ENCODE peak calls at places on chromosomes 5 and 9, in ten cellular contexts. One of them, this sample, is unnamed.

GRCh38 chr5:74017786-74018211 is 391.8 kb downstream of the ARHGEF28 start:
- DNase-seq in pancreas: no peak
- DNase-seq in PC-3: peak; percentile 82
- DNase-seq in choroid plexus epithelial cell: peak; percentile 32
- DNase-seq in psoas muscle: no peak
- DNase-seq in GM23338: no peak
- DNase-seq in GM12878: no peak
- DNase-seq in hepatocyte: peak; percentile 42
- DNase-seq in colonic mucosa: no peak
- DNase-seq in esophagus squamous epithelium: no peak
- DNase-seq in this sample: no peak

GRCh38 chr9:98558575-98558974 is 150.2 kb downstream of the GABBR2 start:
- DNase-seq in choroid plexus epithelial cell: no peak
- DNase-seq in psoas muscle: no peak
- DNase-seq in esophagus squamous epithelium: no peak
- DNase-seq in GM12878: no peak
- DNase-seq in GM23338: no peak
- DNase-seq in colonic mucosa: peak; percentile 4
- DNase-seq in pancreas: no peak
- DNase-seq in hepatocyte: no peak
- DNase-seq in PC-3: no peak
- DNase-seq in this sample: no peak

GRCh38 chr9:116800885-116801284 is 113.8 kb downstream of the TRIM32 start:
- DNase-seq in GM23338: peak; percentile 80
- DNase-seq in colonic mucosa: no peak
- DNase-seq in esophagus squamous epithelium: no peak
- DNase-seq in pancreas: no peak
- DNase-seq in PC-3: no peak
- DNase-seq in psoas muscle: no peak
- DNase-seq in hepatocyte: no peak
- DNase-seq in choroid plexus epithelial cell: no peak
- DNase-seq in GM12878: no peak
- DNase-seq in this sample: no peak

GRCh38 chr5:71932649-71933338 is 174.5 kb upstream of the MAP1B start:
- DNase-seq in PC-3: peak; percentile 80
- DNase-seq in choroid plexus epithelial cell: peak; percentile 70
- DNase-seq in GM12878: no peak
- DNase-seq in colonic mucosa: peak; percentile 70
- DNase-seq in GM23338: peak; percentile 75
- DNase-seq in pancreas: no peak
- DNase-seq in esophagus squamous epithelium: no peak
- DNase-seq in hepatocyte: peak; percentile 69
- DNase-seq in psoas muscle: peak; percentile 69
- DNase-seq in this sample: no peak

GRCh38 chr5:172777381-172778222 is 6.6 kb upstream of the DUSP1 start:
- DNase-seq in pancreas: no peak
- DNase-seq in GM23338: no peak
- DNase-seq in hepatocyte: peak; percentile 90
- DNase-seq in PC-3: peak; percentile 94
- DNase-seq in GM12878: no peak
- DNase-seq in colonic mucosa: peak; percentile 93
- DNase-seq in psoas muscle: peak; percentile 96
- DNase-seq in choroid plexus epithelial cell: peak; percentile 90
- DNase-seq in esophagus squamous epithelium: peak; percentile 65
- DNase-seq in this sample: peak; percentile 73

GRCh38 chr5:31738199-31738598 is 99.3 kb downstream of the PDZD2 start:
- DNase-seq in hepatocyte: no peak
- DNase-seq in choroid plexus epithelial cell: no peak
- DNase-seq in psoas muscle: no peak
- DNase-seq in PC-3: no peak
- DNase-seq in GM12878: no peak
- DNase-seq in GM23338: no peak
- DNase-seq in pancreas: no peak
- DNase-seq in colonic mucosa: no peak
- DNase-seq in esophagus squamous epithelium: no peak
- DNase-seq in this sample: no peak

GRCh38 chr5:92552206-92553160 is 1028.5 kb downstream of the NR2F1-AS1 start:
- DNase-seq in colonic mucosa: no peak
- DNase-seq in GM23338: no peak
- DNase-seq in choroid plexus epithelial cell: peak; percentile 100
- DNase-seq in GM12878: no peak
- DNase-seq in pancreas: no peak
- DNase-seq in hepatocyte: peak; percentile 35
- DNase-seq in PC-3: peak; percentile 88
- DNase-seq in esophagus squamous epithelium: no peak
- DNase-seq in psoas muscle: no peak
- DNase-seq in this sample: no peak

GRCh38 chr5:146541956-146542849 is 26.2 kb upstream of the GPR151 start:
- DNase-seq in colonic mucosa: peak; percentile 76
- DNase-seq in hepatocyte: peak; percentile 83
- DNase-seq in choroid plexus epithelial cell: peak; percentile 80
- DNase-seq in psoas muscle: peak; percentile 76
- DNase-seq in GM12878: no peak
- DNase-seq in PC-3: peak; percentile 85
- DNase-seq in pancreas: peak; percentile 90
- DNase-seq in esophagus squamous epithelium: no peak
- DNase-seq in GM23338: peak; percentile 87
- DNase-seq in this sample: peak; percentile 21

GRCh38 chr5:160506006-160507004 is 84.7 kb downstream of the PTTG1 start:
- DNase-seq in hepatocyte: peak; percentile 28
- DNase-seq in colonic mucosa: no peak
- DNase-seq in GM23338: peak; percentile 86
- DNase-seq in GM12878: no peak
- DNase-seq in psoas muscle: no peak
- DNase-seq in PC-3: no peak
- DNase-seq in pancreas: peak; percentile 31
- DNase-seq in choroid plexus epithelial cell: peak; percentile 68
- DNase-seq in esophagus squamous epithelium: no peak
- DNase-seq in this sample: peak; percentile 55

GRCh38 chr9:77177143-77177893 is at the start of gene VPS13A:
- DNase-seq in GM23338: peak; percentile 99
- DNase-seq in hepatocyte: peak; percentile 98
- DNase-seq in pancreas: peak; percentile 95
- DNase-seq in psoas muscle: peak; percentile 95
- DNase-seq in GM12878: peak; percentile 69
- DNase-seq in colonic mucosa: peak; percentile 96
- DNase-seq in PC-3: peak; percentile 91
- DNase-seq in choroid plexus epithelial cell: peak; percentile 96
- DNase-seq in esophagus squamous epithelium: peak; percentile 48
- DNase-seq in this sample: peak; percentile 60
- TF ChIP-seq CTCF in GM23338: no peak
- TF ChIP-seq CTCF in hepatocyte: peak; percentile 31
- TF ChIP-seq CTCF in pancreas: no peak
- TF ChIP-seq CTCF in psoas muscle: peak; percentile 29
- TF ChIP-seq CTCF in GM12878: peak; percentile 30
- TF ChIP-seq CTCF in colonic mucosa: no peak
- TF ChIP-seq CTCF in PC-3: peak; percentile 28
- TF ChIP-seq CTCF in choroid plexus epithelial cell: no peak
- TF ChIP-seq CTCF in esophagus squamous epithelium: no peak
- TF ChIP-seq CTCF in this sample: peak; percentile 3

DNA sequence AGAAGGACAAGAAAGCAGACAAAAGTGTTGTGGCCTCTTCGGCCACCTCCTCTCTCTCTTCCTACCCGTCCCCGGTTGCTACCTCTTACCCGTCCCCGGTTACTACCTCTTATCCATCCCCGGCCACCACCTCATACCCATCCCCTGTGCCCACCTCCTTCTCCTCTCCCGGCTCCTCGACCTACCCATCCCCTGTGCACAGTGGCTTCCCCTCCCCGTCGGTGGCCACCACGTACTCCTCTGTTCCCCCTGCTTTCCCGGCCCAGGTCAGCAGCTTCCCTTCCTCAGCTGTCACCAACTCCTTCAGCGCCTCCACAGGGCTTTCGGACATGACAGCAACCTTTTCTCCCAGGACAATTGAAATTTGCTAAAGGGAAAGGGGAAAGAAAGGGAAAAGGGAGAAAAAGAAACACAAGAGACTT is 2.4 kb downstream of the EGR1 start:
- DNase-seq in PC-3: no peak
- DNase-seq in choroid plexus epithelial cell: peak; percentile 5
- DNase-seq in GM23338: no peak
- DNase-seq in GM12878: no peak
- DNase-seq in hepatocyte: peak; percentile 37
- DNase-seq in psoas muscle: no peak
- DNase-seq in esophagus squamous epithelium: no peak
- DNase-seq in colonic mucosa: no peak
- DNase-seq in pancreas: no peak
- DNase-seq in this sample: no peak
- H3K4me3 ChIP-seq in PC-3: no peak overlapping the region
- H3K4me3 ChIP-seq in choroid plexus epithelial cell: peak overlapping the region; percentile 83
- H3K4me3 ChIP-seq in GM23338: peak overlapping the region; percentile 94
- H3K4me3 ChIP-seq in GM12878: no peak overlapping the region
- H3K4me3 ChIP-seq in hepatocyte: no peak overlapping the region
- H3K4me3 ChIP-seq in psoas muscle: peak overlapping the region; percentile 93
- H3K4me3 ChIP-seq in esophagus squamous epithelium: peak overlapping the region; percentile 81
- H3K4me3 ChIP-seq in colonic mucosa: peak overlapping the region; percentile 81
- H3K4me3 ChIP-seq in pancreas: peak overlapping the region; percentile 62
- H3K4me3 ChIP-seq in this sample: no peak overlapping the region

GRCh38 chr5:126274819-126275218 is 148.4 kb upstream of the GRAMD2B start:
- DNase-seq in esophagus squamous epithelium: no peak
- DNase-seq in GM23338: no peak
- DNase-seq in colonic mucosa: no peak
- DNase-seq in psoas muscle: no peak
- DNase-seq in PC-3: no peak
- DNase-seq in choroid plexus epithelial cell: no peak
- DNase-seq in hepatocyte: no peak
- DNase-seq in GM12878: no peak
- DNase-seq in pancreas: no peak
- DNase-seq in this sample: no peak
- TF ChIP-seq CTCF in esophagus squamous epithelium: no peak
- TF ChIP-seq CTCF in GM23338: no peak
- TF ChIP-seq CTCF in colonic mucosa: no peak
- TF ChIP-seq CTCF in psoas muscle: no peak
- TF ChIP-seq CTCF in PC-3: no peak
- TF ChIP-seq CTCF in choroid plexus epithelial cell: no peak
- TF ChIP-seq CTCF in hepatocyte: no peak
- TF ChIP-seq CTCF in GM12878: no peak
- TF ChIP-seq CTCF in pancreas: no peak
- TF ChIP-seq CTCF in this sample: no peak

DNA sequence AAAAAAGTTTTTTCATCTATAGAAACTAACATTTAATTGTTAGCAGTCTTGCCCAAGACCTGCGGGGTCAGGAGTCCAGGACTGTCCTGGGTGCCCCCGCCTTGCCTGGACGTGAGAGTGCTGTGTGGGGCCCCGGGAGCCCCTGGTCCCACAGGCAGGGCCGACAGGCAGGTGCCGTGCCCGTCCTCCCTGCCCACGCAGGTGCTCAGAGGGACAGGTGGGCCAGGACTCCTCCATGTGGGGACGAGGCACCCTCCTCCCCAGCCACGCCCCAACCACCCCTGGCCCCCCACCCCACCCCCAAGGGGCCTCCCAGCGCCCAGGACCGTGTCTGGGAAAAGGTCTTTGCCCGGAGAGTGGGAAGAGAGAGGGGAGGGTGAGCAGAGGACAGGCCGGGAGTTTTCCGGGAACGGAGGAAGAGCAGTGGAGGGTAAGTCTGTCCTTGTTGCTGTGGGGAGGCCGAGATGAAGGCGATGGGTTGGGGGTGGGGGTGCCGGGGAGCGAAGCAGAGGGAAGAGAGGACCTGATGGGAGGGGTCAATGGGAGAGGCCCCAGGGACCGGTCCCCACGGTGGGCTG is 2.7 kb upstream of the LCN12 start:
- DNase-seq in esophagus squamous epithelium: no peak
- DNase-seq in colonic mucosa: no peak
- DNase-seq in PC-3: no peak
- DNase-seq in hepatocyte: peak; percentile 66
- DNase-seq in pancreas: peak; percentile 84
- DNase-seq in psoas muscle: no peak
- DNase-seq in GM23338: peak; percentile 46
- DNase-seq in GM12878: no peak
- DNase-seq in choroid plexus epithelial cell: no peak
- DNase-seq in this sample: no peak
- H3K4me3 ChIP-seq in esophagus squamous epithelium: peak overlapping the region; percentile 92
- H3K4me3 ChIP-seq in colonic mucosa: peak overlapping the region; percentile 51
- H3K4me3 ChIP-seq in PC-3: peak overlapping the region; percentile 69
- H3K4me3 ChIP-seq in hepatocyte: peak overlapping the region; percentile 15
- H3K4me3 ChIP-seq in pancreas: peak overlapping the region; percentile 58
- H3K4me3 ChIP-seq in psoas muscle: peak overlapping the region; percentile 85
- H3K4me3 ChIP-seq in GM23338: peak overlapping the region; percentile 72
- H3K4me3 ChIP-seq in GM12878: peak overlapping the region; percentile 77
- H3K4me3 ChIP-seq in choroid plexus epithelial cell: peak overlapping the region; percentile 59
- H3K4me3 ChIP-seq in this sample: peak overlapping the region; percentile 55

DNA sequence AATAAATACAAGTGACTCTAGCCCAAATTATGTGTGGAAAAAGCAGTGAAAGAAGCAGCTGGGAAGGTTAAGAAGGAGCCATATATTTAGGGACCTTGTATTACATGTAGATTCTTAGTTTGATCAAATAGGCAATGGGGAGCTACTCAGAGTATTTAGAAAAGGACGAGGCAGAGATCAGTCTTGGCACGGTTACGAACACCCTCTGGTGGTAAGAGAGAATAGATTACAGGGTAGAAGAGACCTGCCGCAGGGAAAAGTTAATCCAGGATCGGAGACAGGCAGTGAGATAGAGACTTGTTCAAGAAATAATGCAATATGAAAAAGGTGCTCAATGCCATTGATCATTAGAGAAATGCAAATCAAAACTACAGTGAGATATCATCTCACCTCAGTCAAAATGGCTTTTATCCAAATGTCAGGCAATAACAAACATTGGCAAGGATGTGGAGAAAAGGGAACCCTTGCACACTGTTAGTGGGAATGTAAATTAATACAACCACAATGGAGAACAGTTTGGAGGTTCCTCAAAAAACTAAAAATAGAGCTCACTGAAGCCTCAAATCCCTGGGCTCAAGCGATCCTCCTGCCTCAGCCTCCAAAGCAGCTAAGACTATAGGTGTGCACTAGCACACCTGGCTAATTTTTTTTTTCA is 12.0 kb downstream of the INIP start:
- DNase-seq in pancreas: no peak
- DNase-seq in choroid plexus epithelial cell: peak; percentile 81
- DNase-seq in esophagus squamous epithelium: no peak
- DNase-seq in GM12878: no peak
- DNase-seq in colonic mucosa: no peak
- DNase-seq in hepatocyte: peak; percentile 71
- DNase-seq in GM23338: peak; percentile 78
- DNase-seq in PC-3: peak; percentile 35
- DNase-seq in psoas muscle: no peak
- DNase-seq in this sample: no peak
- TF ChIP-seq CTCF in pancreas: peak; percentile 21
- TF ChIP-seq CTCF in choroid plexus epithelial cell: peak; percentile 76
- TF ChIP-seq CTCF in esophagus squamous epithelium: no peak
- TF ChIP-seq CTCF in GM12878: no peak
- TF ChIP-seq CTCF in colonic mucosa: peak; percentile 24
- TF ChIP-seq CTCF in hepatocyte: peak; percentile 58
- TF ChIP-seq CTCF in GM23338: peak; percentile 69
- TF ChIP-seq CTCF in PC-3: peak; percentile 48
- TF ChIP-seq CTCF in psoas muscle: no peak
- TF ChIP-seq CTCF in this sample: no peak

This sample was measured in GM12864.